ENCODE peak calls at places on chromosomes 7 and 10, in seven cellular contexts. U is neuronal stem cell, W is H9, O is H1, M is IMR-90, H is mesenchymal stem cell, K is mesendoderm. R is an unnamed sample.

GRCh38 chr7:30920021-30920583 is 8.4 kb downstream of the AQP1 start:
- DNase-seq in U (no peak), W (no peak), O (no peak), M (no peak), H (no peak), K (no peak), R (no peak)

GRCh38 chr7:2295936-2296620 is 18.2 kb downstream of the SNX8 start:
- DNase-seq in U (no peak), W (no peak), O (no peak), M (no peak), H (no peak), K (no peak), R (no peak)

GRCh38 chr10:4307784-4308364 is 518.1 kb upstream of the AKR1E2 start:
- DNase-seq in U (no peak), W (no peak), O (no peak), M (no peak), H (no peak), K (peak), R (no peak)

GRCh38 chr7:14630048-14630447 is 272.5 kb downstream of the DGKB start:
- DNase-seq in U (no peak), W (no peak), O (no peak), M (no peak), H (no peak), K (no peak), R (no peak)

GRCh38 chr10:97867220-97867800 is 17.7 kb downstream of the GOLGA7B start:
- DNase-seq in U (no peak), W (no peak), O (no peak), M (no peak), H (no peak), K (no peak), R (no peak)

GRCh38 chr10:120951288-120951687 is 100.1 kb downstream of the WDR11 start:
- DNase-seq in U (no peak), W (no peak), O (no peak), M (no peak), H (no peak), K (peak), R (no peak)

GRCh38 chr10:122740640-122741039 is 41.0 kb upstream of the C10orf120 start:
- DNase-seq in U (no peak), W (no peak), O (no peak), M (no peak), H (no peak), K (no peak), R (no peak)

GRCh38 chr7:107989618-107990373 is 13.2 kb downstream of the LAMB1 start:
- DNase-seq in U (no peak), W (no peak), O (no peak), M (peak), H (peak), K (no peak), R (no peak)

GRCh38 chr7:131105294-131105802 is 222.3 kb upstream of the MKLN1 start:
- DNase-seq in U (peak), W (no peak), O (no peak), M (peak), H (peak), K (peak), R (peak)

GRCh38 chr10:558891-559766 is 130.3 kb downstream of the DIP2C start:
- DNase-seq in U (no peak), W (no peak), O (no peak), M (peak), H (no peak), K (no peak), R (peak)

GRCh38 chr7:2980406-2981102 is 63.1 kb downstream of the CARD11 start:
- DNase-seq in U (no peak), W (no peak), O (no peak), M (no peak), H (no peak), K (no peak), R (peak)

GRCh38 chr10:73997479-73997805 is 474 bp upstream of the VCL start:
- DNase-seq in U (no peak), W (no peak), O (no peak), M (no peak), H (no peak), K (no peak), R (no peak)

GRCh38 chr7:5598769-5599371 is 175.2 kb upstream of the TNRC18 start:
- DNase-seq in U (no peak), W (peak), O (no peak), M (no peak), H (no peak), K (peak), R (peak)
- H2BK120ac ChIP-seq in U (peak), W (no peak), O (no peak), M (no peak), H (no peak), K (no peak), R (no peak)

DNA sequence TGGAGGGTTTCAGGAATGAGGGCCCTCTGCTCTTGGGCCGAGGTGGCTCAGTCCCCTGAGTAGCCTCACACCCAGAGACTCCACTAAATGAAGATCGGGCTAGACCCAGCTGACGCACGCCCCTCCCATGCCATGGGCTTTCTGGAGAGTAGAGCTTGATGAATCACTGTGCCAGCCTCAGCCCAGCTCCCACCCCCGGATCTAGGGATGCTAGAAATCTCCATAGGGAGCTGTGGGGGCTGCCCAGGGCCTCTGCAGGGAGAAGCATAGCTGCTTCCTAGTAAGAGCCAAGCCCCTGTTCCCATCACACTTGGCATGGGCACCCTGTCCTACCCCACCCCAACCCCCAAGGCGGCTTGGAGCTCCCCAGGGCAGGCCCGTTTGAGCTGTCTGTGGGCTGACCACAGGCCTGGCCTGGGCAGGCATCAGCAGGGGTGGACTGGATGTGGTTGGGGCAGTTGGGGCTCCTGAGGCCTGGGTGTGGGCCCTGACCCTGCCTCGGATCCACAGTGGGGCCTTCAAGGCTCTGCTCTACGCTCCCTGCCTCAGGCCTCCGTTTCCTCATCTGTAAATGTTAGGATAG is 121.2 kb downstream of the ZMIZ1 start:
- DNase-seq in U (no peak), W (no peak), O (no peak), M (peak), H (no peak), K (no peak), R (no peak)
- H2BK120ac ChIP-seq in U (no peak), W (no peak), O (no peak), M (no peak), H (no peak), K (no peak), R (no peak)

GRCh38 chr7:128129224-128129864 is 98.1 kb upstream of the LRRC4 start:
- DNase-seq in U (no peak), W (no peak), O (no peak), M (no peak), H (no peak), K (no peak), R (no peak)
- H2BK120ac ChIP-seq in U (no peak), W (no peak), O (no peak), M (no peak), H (no peak), K (no peak), R (no peak)

GRCh38 chr10:37301271-37301670 is 175.9 kb downstream of the ANKRD30A start:
- DNase-seq in U (no peak), W (no peak), O (no peak), M (no peak), H (no peak), K (no peak), R (peak)
- H2BK120ac ChIP-seq in U (no peak), W (no peak), O (no peak), M (no peak), H (no peak), K (no peak), R (no peak)

GRCh38 chr10:101453318-101453717 is 99.4 kb downstream of the BTRC start:
- DNase-seq in U (no peak), W (no peak), O (no peak), M (no peak), H (peak), K (no peak), R (no peak)
- H2BK120ac ChIP-seq in U (no peak), W (no peak), O (no peak), M (no peak), H (no peak), K (no peak), R (no peak)

GRCh38 chr7:155861480-155861868 is 49.2 kb upstream of the SHH start:
- DNase-seq in U (no peak), W (no peak), O (no peak), M (no peak), H (no peak), K (no peak), R (no peak)

GRCh38 chr7:155860840-155861479 is 48.7 kb upstream of the SHH start:
- DNase-seq in U (no peak), W (no peak), O (no peak), M (peak), H (no peak), K (no peak), R (no peak)

GRCh38 chr7:155862088-155862487 is 49.8 kb upstream of the SHH start:
- DNase-seq in U (no peak), W (no peak), O (no peak), M (no peak), H (no peak), K (no peak), R (no peak)

GRCh38 chr7:155858521-155859061 is 46.3 kb upstream of the SHH start:
- DNase-seq in U (no peak), W (no peak), O (no peak), M (peak), H (no peak), K (no peak), R (no peak)

DNA sequence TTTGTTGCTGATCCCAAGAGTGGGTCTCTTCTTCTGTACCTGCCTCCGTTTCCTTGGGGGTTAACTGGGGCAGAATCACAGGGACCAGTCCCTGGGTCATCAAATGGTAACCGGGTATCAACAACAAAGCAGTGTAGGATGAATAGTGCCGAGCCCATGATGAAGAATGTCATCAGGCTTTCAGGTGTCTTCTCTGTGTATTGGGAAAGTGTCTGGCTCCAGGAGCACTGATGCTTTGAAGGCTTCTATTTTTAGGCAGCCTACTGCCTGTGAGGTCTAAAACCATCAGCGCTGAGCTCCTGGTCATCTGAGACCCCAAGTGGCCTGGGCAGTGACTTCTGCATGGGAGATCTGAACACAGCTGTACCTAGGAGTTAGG is 48.2 kb upstream of the SHH start:
- DNase-seq in U (no peak), W (no peak), O (no peak), M (no peak), H (no peak), K (no peak), R (no peak)
- H2BK120ac ChIP-seq in U (no peak), W (no peak), O (no peak), M (no peak), H (no peak), K (no peak), R (no peak)

DNA sequence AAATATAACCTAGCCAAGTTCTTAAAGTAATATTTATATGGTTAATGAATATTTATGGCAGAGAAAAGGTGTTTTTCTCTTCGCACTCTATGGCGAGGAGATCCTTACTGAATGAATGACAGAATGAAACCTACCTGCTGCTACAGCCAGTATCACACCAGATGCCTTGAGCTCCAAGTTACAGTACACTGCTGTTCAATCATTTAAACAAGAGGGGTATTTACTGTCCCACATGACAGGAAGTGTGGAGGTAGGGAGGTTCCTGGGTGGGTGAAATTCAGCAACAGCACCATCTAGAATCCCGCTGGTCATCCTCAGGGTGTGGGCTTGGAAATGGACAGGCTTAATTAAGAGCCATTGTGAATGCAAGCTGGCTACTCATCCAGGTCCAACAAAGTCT is 14.8 kb downstream of the CYTH3 start:
- DNase-seq in U (no peak), W (no peak), O (no peak), M (no peak), H (no peak), K (no peak), R (no peak)
- H2BK120ac ChIP-seq in U (no peak), W (no peak), O (no peak), M (peak), H (no peak), K (no peak), R (no peak)

GRCh38 chr7:154775681-154776080 is 227.2 kb downstream of the PAXIP1 start:
- DNase-seq in U (no peak), W (no peak), O (no peak), M (no peak), H (no peak), K (no peak), R (no peak)

GRCh38 chr7:154777908-154778307 is 225.0 kb downstream of the PAXIP1 start:
- DNase-seq in U (no peak), W (no peak), O (no peak), M (no peak), H (no peak), K (no peak), R (no peak)

GRCh38 chr7:154777489-154777888 is 225.4 kb downstream of the PAXIP1 start:
- DNase-seq in U (no peak), W (no peak), O (no peak), M (no peak), H (no peak), K (no peak), R (no peak)

GRCh38 chr7:154776350-154776749 is 226.6 kb downstream of the PAXIP1 start:
- DNase-seq in U (no peak), W (no peak), O (no peak), M (no peak), H (no peak), K (no peak), R (peak)

DNA sequence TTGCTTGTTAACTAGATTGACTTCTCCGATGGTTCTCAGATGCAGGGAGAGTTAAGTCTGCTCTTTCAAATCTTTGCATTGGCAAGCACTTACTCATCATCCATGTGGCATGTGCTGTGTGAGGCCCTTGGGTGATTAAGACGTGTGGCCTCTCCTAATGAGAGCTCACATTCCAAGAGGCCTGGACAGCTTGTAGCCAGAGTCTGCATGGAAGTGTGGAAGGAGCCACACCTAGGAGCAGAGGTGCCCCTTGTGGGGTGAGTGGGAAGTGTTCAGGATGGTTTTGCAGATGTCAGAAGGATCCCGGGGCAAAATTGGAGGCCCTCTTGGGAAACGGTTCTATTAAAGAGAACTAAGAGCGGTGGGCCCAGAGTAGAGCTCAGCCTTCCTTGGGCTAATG is 225.9 kb downstream of the PAXIP1 start:
- DNase-seq in U (no peak), W (no peak), O (no peak), M (no peak), H (no peak), K (peak), R (peak)
- H2BK120ac ChIP-seq in U (no peak), W (no peak), O (no peak), M (no peak), H (no peak), K (no peak), R (no peak)

GRCh38 chr10:100970914-100971811 is 1.9 kb downstream of the SEMA4G start:
- DNase-seq in U (no peak), W (no peak), O (no peak), M (no peak), H (no peak), K (no peak), R (no peak)
- H2BK120ac ChIP-seq in U (no peak), W (no peak), O (no peak), M (no peak), H (no peak), K (no peak), R (no peak)

R was measured in trophoblast cell.